ENCODE peak calls at places on chromosomes 4 and X, in five cellular contexts. F is foreskin melanocyte, M is kidney tubule cell, Y is NCI-H524, N is Caki2. U is an unnamed sample.

GRCh38 chr4:2891294-2891693 is 47.6 kb downstream of the ADD1 start:
- DNase-seq in N (peak; percentile 62), M (peak; percentile 67), Y (no peak), F (peak; percentile 45), U (peak; percentile 30)

GRCh38 chr4:87120411-87121162 is 99.8 kb downstream of the KLHL8 start:
- DNase-seq in M (peak; percentile 89), F (no peak), N (peak; percentile 94), Y (no peak), U (no peak)

GRCh38 chrX:112901821-112902732 is 61.4 kb upstream of the AMOT start:
- DNase-seq in F (no peak), M (no peak), Y (no peak), N (no peak), U (no peak)

GRCh38 chrX:27918799-27919198 is 62.5 kb downstream of the DCAF8L1 start:
- DNase-seq in Y (no peak), N (peak; percentile 2), M (no peak), F (no peak), U (peak; percentile 0)

GRCh38 chrX:16711219-16712115 is 1.0 kb downstream of the CTPS2 start:
- DNase-seq in M (no peak), Y (no peak), N (no peak), F (no peak), U (no peak)

GRCh38 chr4:98493305-98493704 is 165.1 kb downstream of the TSPAN5 start:
- DNase-seq in Y (no peak), N (no peak), F (no peak), M (no peak), U (no peak)

GRCh38 chr4:74874785-74875367 is 58.0 kb upstream of the PARM1 start:
- DNase-seq in F (peak; percentile 50), M (peak; percentile 82), N (peak; percentile 30), Y (peak; percentile 22), U (peak; percentile 77)

GRCh38 chr4:120850048-120850599 is 72.4 kb downstream of the PRDM5 start:
- DNase-seq in M (peak; percentile 17), F (peak; percentile 26), Y (no peak), N (no peak), U (no peak)

GRCh38 chr4:139951051-139951450 is 202.9 kb downstream of the MAML3 start:
- DNase-seq in Y (no peak), N (no peak), M (peak; percentile 22), F (peak; percentile 89), U (no peak)

GRCh38 chrX:108088511-108088910 is 2.8 kb downstream of the PSMD10 start:
- DNase-seq in M (no peak), Y (no peak), F (no peak), N (no peak), U (no peak)

GRCh38 chr4:84218002-84218401 is 281.1 kb downstream of the NKX6-1 start:
- DNase-seq in Y (no peak), M (no peak), N (no peak), F (peak; percentile 91), U (no peak)

GRCh38 chr4:125847518-125847917 is 532.8 kb downstream of the FAT4 start:
- DNase-seq in N (peak; percentile 30), M (no peak), F (no peak), Y (no peak), U (no peak)

GRCh38 chrX:69016220-69016941 is 148.9 kb downstream of the PJA1 start:
- DNase-seq in M (no peak), F (no peak), Y (no peak), N (no peak), U (no peak)

GRCh38 chr4:56414135-56414675 is 21.2 kb downstream of the PPAT start:
- DNase-seq in M (peak; percentile 24), N (no peak), Y (no peak), F (no peak), U (no peak)

GRCh38 chr4:174119051-174119450 is 164.4 kb downstream of the FBXO8 start:
- DNase-seq in N (peak; percentile 28), F (no peak), M (no peak), Y (no peak), U (no peak)

GRCh38 chr4:8080754-8081065 is 77.9 kb downstream of the ABLIM2 start:
- DNase-seq in M (no peak), N (no peak), Y (no peak), F (no peak), U (no peak)

GRCh38 chr4:168480991-168481588 is 798 bp upstream of the DDX60L start:
- DNase-seq in F (peak; percentile 84), N (peak; percentile 81), Y (no peak), M (peak; percentile 86), U (peak; percentile 80)

GRCh38 chr4:94690851-94691254 is 66.9 kb upstream of the BMPR1B start:
- DNase-seq in Y (no peak), N (peak; percentile 27), F (peak; percentile 14), M (peak; percentile 64), U (no peak)

GRCh38 chr4:151031831-151032605 is 16.9 kb upstream of the LRBA start:
- DNase-seq in F (no peak), Y (no peak), M (peak; percentile 85), N (peak; percentile 26), U (peak; percentile 2)

GRCh38 chr4:114538012-114538617 is 60.5 kb upstream of the UGT8 start:
- DNase-seq in M (no peak), F (no peak), Y (no peak), N (no peak), U (no peak)

GRCh38 chr4:71553605-71554004 is 214.8 kb downstream of the SLC4A4 start:
- DNase-seq in Y (peak; percentile 1), F (no peak), M (peak; percentile 52), N (peak; percentile 39), U (peak; percentile 51)

GRCh38 chr4:15696866-15697265 is 6.0 kb upstream of the BST1 start:
- DNase-seq in M (no peak), N (no peak), F (no peak), Y (no peak), U (no peak)

GRCh38 chr4:189498457-189498856 is 442.2 kb upstream of the FRG1 start:
- DNase-seq in Y (no peak), F (no peak), N (no peak), M (no peak), U (no peak)

GRCh38 chr4:81651500-81651899 is 179.8 kb upstream of the RASGEF1B start:
- DNase-seq in F (no peak), N (no peak), Y (no peak), M (peak; percentile 82), U (no peak)

GRCh38 chr4:70818921-70819320 is 20.8 kb downstream of the GRSF1 start:
- DNase-seq in M (no peak), Y (no peak), N (no peak), F (no peak), U (no peak)

GRCh38 chr4:39319678-39320077 is 46.5 kb downstream of the RFC1 start:
- DNase-seq in M (peak; percentile 94), F (peak; percentile 43), N (peak; percentile 54), Y (no peak), U (peak; percentile 63)

GRCh38 chrX:109475174-109475891 is 6.6 kb downstream of the GUCY2F start:
- DNase-seq in F (peak; percentile 41), M (peak; percentile 56), Y (peak; percentile 77), N (peak; percentile 47), U (peak; percentile 29)

GRCh38 chr4:73723945-73724344 is 16.4 kb upstream of the CXCL8 start:
- DNase-seq in M (peak; percentile 51), N (no peak), F (peak; percentile 76), Y (no peak), U (peak; percentile 67)

GRCh38 chrX:150227321-150227860 is 135.7 kb upstream of the MAMLD1 start:
- DNase-seq in F (no peak), M (peak; percentile 23), N (no peak), Y (no peak), U (no peak)

GRCh38 chrX:74521961-74522833 is 92.2 kb downstream of the RLIM start:
- DNase-seq in N (no peak), Y (no peak), F (no peak), M (peak; percentile 11), U (no peak)

GRCh38 chrX:125744914-125745313 is 421.2 kb downstream of the DCAF12L2 start:
- DNase-seq in F (no peak), Y (no peak), N (no peak), M (no peak), U (no peak)